ENCODE peak calls at places on chromosomes 16 and 17, in six cellular contexts. G is transverse colon, Y is endothelial cell of umbilical vein, U is spleen, X is ovary, M is esophagus squamous epithelium. A is an unnamed sample. For H3K4me1, the result is how much of the 10 kb centered on the place peaks cover.

GRCh38 chr16:69186642-69187386 is at the start of gene SNTB2:
- DNase-seq in M (peak), U (peak), Y (peak), G (peak), X (peak), A (peak)

GRCh38 chr17:40099627-40100418 is 566 bp downstream of the NR1D1 start:
- DNase-seq in U (peak), G (no peak), X (peak), Y (peak), M (no peak), A (no peak)

GRCh38 chr17:41338961-41339485 is 11.6 kb downstream of the KRT33A start:
- DNase-seq in X (no peak), G (no peak), Y (no peak), U (no peak), M (no peak), A (no peak)

GRCh38 chr17:31190351-31190750 is 95.6 kb downstream of the NF1 start:
- DNase-seq in X (no peak), G (no peak), U (no peak), Y (peak), M (no peak), A (no peak)

GRCh38 chr17:81280571-81280970 is 14.5 kb downstream of the SLC38A10 start:
- DNase-seq in M (no peak), G (no peak), X (no peak), Y (no peak), U (no peak), A (no peak)

GRCh38 chr17:34511265-34511664 is 68.1 kb upstream of the TMEM132E start:
- DNase-seq in Y (no peak), U (no peak), M (no peak), G (no peak), X (no peak), A (peak)

GRCh38 chr17:65438708-65439294 is 122.6 kb downstream of the AXIN2 start:
- DNase-seq in G (no peak), Y (no peak), M (no peak), X (no peak), U (no peak), A (no peak)

GRCh38 chr17:80862341-80862969 is 129.2 kb upstream of the CHMP6 start:
- DNase-seq in G (peak), M (no peak), Y (no peak), X (no peak), U (peak), A (peak)

GRCh38 chr17:67995568-67996191 is 589 bp downstream of the C17orf58 start:
- DNase-seq in M (no peak), U (peak), G (peak), Y (no peak), X (peak), A (no peak)

GRCh38 chr17:82698974-82699442 is 510 bp upstream of the RAB40B start:
- DNase-seq in M (no peak), G (no peak), U (no peak), Y (no peak), X (no peak), A (no peak)

GRCh38 chr16:10539793-10540192 is 40.6 kb downstream of the EMP2 start:
- DNase-seq in X (no peak), U (no peak), G (no peak), M (no peak), Y (no peak), A (no peak)
- H3K4me1 ChIP-seq in X (under half), U (under half), G (under half), M (under half), Y (under half), A (under half)

DNA sequence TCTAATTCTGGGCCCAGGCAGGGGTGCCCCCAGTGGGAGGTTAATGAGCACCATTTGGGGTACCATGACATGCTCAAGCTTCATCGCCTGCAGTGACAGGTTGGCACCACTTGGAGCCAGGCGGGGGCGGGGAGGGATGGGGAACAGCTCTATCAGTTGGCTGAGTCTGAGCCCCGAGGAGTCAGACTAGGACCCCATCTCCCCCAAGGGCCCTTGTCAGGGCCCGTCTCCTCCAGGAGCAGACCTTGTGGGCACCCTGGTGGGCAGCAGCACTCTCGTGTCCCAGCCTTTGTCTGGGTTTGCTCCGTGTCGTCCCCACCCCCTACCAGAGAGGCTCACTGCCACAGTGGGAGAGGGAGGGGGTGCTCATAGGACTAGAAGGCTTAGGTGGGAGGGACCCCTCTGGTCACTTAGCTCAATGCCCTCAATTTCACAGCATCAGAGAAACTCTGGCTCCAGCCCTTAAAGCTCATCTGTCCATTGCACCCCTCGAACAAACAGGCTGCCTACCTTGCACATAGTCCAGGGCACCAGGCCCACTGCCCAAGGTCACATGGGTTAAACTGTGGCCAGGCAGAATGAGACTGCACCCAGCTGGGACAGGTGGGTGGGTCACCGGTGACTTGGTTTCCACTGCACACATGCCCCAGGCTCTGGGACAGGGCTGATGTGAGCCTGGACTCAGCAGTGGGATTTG is 4.1 kb downstream of the PPP1R9B start:
- DNase-seq in G (no peak), U (no peak), M (no peak), Y (no peak), X (no peak), A (no peak)
- H3K4me3 ChIP-seq in G (no peak), U (peak), M (peak), Y (no peak), X (no peak), A (no peak)

DNA sequence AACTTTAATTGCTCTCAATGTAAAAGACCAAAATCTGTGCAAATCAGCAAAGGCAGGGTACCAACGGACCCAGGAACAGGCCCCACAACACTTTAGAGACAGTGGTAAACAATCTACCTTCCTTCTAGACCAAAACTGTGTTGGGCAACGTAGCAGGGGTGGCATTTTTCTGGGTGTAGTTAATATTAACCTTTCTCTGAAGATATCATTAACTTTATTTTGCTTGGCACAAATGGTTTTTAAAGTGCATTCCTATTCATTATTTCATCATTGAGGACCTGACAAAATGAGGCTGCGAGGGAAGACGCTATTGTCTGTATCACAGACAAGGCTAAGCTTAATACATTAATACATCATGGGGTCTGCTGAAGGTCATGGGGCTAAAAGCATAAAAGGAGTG is 37.9 kb upstream of the TRAP1 start:
- DNase-seq in Y (no peak), M (no peak), U (no peak), X (no peak), G (no peak), A (no peak)
- TF ChIP-seq POLR2A in Y (no peak), M (no peak), U (no peak), X (no peak), G (no peak), A (no peak)

DNA sequence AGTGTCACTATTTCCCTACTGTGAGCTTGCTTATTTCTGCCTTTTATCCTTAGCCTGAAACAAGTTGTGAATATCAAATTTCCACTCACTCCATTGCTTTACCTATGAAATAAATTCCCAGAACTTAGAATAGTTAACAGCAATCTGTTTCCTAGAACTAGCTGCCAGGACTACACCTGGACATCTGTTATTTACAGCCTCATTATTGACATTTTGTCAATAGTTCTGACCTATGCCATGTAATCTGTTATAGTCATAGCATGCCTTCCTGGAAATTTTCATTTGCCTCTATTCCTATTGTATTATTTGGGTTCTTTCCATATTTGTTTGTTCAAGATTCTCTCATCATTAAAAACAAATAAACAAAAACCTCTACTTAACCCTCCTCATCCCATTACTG is 55.1 kb downstream of the PIGL start:
- DNase-seq in U (no peak), Y (no peak), X (no peak), G (no peak), M (no peak), A (no peak)
- H3K4me1 ChIP-seq in U (under half), Y (under half), X (under half), G (under half), M (under half), A (under half)

DNA sequence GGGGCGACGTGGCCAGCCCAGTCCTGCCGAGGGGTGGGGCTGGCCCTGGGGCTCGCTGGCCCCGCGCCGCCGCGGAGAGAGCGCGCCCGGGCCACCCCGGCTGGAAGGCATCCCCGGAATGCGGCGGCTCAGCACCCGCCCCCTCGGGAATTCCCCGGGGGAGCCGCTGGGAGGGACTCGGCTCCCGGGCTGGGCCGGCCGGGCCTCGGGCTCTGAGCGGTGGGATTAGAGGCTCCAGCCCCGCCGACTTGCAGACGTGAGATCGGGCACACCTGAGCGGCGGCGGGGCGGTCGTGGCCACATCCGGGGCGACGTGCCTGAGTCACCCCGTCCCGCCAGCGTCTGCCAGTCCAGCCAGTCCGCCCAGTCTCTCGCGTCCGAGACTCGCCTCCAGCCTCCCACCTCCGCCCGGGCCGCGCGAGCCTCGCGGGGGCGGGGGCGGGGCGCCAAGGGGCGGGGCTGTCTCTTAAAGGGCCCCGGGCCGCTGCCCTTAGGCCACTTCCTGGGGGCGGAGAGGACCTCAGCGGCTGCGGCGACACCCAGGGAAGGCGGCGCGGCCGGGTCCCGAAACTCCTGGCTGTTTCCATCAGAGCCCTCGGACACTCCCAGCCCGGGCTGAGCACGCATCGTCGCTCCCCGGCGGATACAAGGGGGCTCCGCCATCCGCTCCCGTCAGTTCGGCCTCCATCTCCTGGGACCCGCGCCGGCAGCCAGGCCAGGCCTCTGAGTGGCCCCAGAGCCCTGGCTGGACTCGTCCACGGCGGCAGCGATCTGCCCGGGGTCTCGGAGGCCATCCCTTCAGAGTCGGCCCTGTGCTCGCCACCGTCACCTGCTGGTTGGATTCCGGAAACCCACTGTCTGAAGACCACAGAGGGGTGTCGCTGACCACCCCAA is at the start of gene KCTD11:
- DNase-seq in G (peak), Y (peak), M (no peak), X (peak), U (peak), A (peak)
- H3K4me3 ChIP-seq in G (peak), Y (peak), M (peak), X (peak), U (peak), A (peak)

GRCh38 chr16:19400709-19401108 is 17.0 kb upstream of the TMC5 start:
- DNase-seq in M (no peak), U (no peak), G (no peak), X (no peak), Y (no peak), A (no peak)
- TF ChIP-seq POLR2A in M (no peak), U (no peak), G (no peak), X (no peak), Y (no peak), A (no peak)

GRCh38 chr16:1464196-1464893 is 10.5 kb downstream of the CLCN7 start:
- DNase-seq in Y (no peak), M (no peak), U (no peak), X (no peak), G (no peak), A (no peak)
- H3K4me1 ChIP-seq in Y (under half), M (under half), U (under half), X (under half), G (under half), A (under half)

GRCh38 chr17:75086496-75087181 is 1.1 kb upstream of the SLC16A5 start:
- DNase-seq in U (no peak), M (no peak), X (no peak), Y (no peak), G (peak), A (no peak)
- H3K4me3 ChIP-seq in U (no peak), M (no peak), X (no peak), Y (no peak), G (peak), A (no peak)

GRCh38 chr17:2238432-2239169 is 65.0 kb downstream of the SMG6 start:
- DNase-seq in G (peak), M (no peak), U (no peak), Y (peak), X (no peak), A (no peak)

GRCh38 chr17:2239170-2239551 is 64.4 kb downstream of the SMG6 start:
- DNase-seq in M (no peak), U (no peak), G (no peak), Y (peak), X (no peak), A (no peak)

GRCh38 chr17:2239882-2240430 is 63.6 kb downstream of the SMG6 start:
- DNase-seq in M (no peak), Y (peak), G (peak), U (no peak), X (peak), A (peak)

GRCh38 chr17:2237521-2237921 is 66.1 kb downstream of the SMG6 start:
- DNase-seq in X (peak), U (no peak), M (no peak), G (no peak), Y (peak), A (peak)

GRCh38 chr17:2237960-2238359 is 65.6 kb downstream of the SMG6 start:
- DNase-seq in M (no peak), Y (no peak), G (no peak), X (no peak), U (no peak), A (no peak)
- TF ChIP-seq POLR2A in M (no peak), Y (no peak), G (no peak), X (no peak), U (no peak), A (no peak)

DNA sequence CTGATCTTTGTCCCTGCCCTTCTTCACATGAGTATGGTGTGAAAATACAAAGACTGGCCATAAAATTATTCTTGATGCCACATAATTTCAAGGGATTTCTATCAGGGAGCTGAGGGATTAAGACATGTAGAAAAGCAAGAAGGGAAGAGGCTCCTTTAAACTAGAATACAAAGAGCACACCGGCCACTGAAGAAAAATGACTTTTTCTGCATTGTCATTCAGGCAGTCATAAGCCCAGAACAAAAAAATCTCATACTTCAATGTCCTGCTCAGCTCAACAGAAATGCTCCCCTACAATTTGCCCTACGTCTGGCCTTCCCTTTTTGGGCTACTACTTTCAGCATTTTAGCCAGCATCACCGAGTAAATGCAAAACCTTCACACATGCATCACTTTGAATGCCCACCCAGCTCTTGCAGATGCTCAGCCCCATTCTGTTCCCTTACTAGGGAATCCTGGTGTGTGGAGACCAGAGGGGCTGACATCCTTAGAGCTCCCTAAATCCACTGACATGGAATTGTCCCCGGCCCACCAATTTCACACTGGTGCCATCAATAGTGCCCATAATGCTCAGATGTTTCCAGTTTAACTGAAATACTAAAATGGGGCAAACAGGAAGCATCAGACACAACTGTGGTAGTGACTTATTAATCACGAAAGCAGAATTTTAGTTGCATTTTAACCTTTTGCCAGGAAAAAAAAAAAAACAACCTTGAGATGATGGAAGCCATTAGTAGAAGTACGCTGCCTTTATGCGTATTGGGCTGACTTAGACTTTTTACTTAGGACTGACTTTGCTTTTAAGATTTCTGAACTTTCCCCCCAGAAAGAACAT is 2.7 kb downstream of the MAP3K14 start:
- DNase-seq in U (no peak), Y (no peak), G (no peak), X (no peak), M (no peak), A (no peak)
- H3K4me1 ChIP-seq in U (half or more), Y (under half), G (half or more), X (under half), M (half or more), A (half or more)